ENCODE peak calls at places on chromosomes 16 and 17, in five cellular contexts. W, L, Z, R and S are unnamed samples.

GRCh38 chr17:61817452-61817851 is 45.9 kb downstream of the BRIP1 start:
- DNase-seq in W (no peak), L (no peak), Z (no peak), R (no peak), S (no peak)

GRCh38 chr17:59000022-59000421 is 106.7 kb downstream of the TRIM37 start:
- DNase-seq in W (no peak), L (no peak), Z (no peak), R (no peak), S (no peak)

GRCh38 chr17:7356779-7357178 is 1.8 kb downstream of the TMEM95 start:
- DNase-seq in W (no peak), L (no peak), Z (no peak), R (no peak), S (no peak)

GRCh38 chr16:31664683-31665482 is 137.2 kb downstream of the AHSP start:
- DNase-seq in W (no peak), L (no peak), Z (peak; percentile 16), R (no peak), S (no peak)

GRCh38 chr17:27551701-27552466 is 79.1 kb upstream of the LGALS9 start:
- DNase-seq in W (no peak), L (peak; percentile 65), Z (peak; percentile 38), R (no peak), S (peak; percentile 88)

GRCh38 chr16:64455275-64455674 is 666.6 kb downstream of the CDH11 start:
- DNase-seq in W (no peak), L (no peak), Z (peak; percentile 53), R (no peak), S (no peak)

GRCh38 chr17:81713004-81713555 is 996 bp downstream of the SLC25A10 start:
- DNase-seq in W (no peak), L (no peak), Z (no peak), R (no peak), S (no peak)

GRCh38 chr17:30237296-30238002 is 2.0 kb upstream of the SLC6A4 start:
- DNase-seq in W (no peak), L (no peak), Z (no peak), R (no peak), S (no peak)

GRCh38 chr16:49600976-49601375 is 227.4 kb downstream of the C16orf78 start:
- DNase-seq in W (no peak), L (peak; percentile 5), Z (no peak), R (no peak), S (no peak)

GRCh38 chr16:12187939-12188673 is 211.6 kb downstream of the SNX29 start:
- DNase-seq in W (no peak), L (no peak), Z (no peak), R (no peak), S (no peak)

GRCh38 chr16:87927195-87927562 is 9.2 kb downstream of the CA5A start:
- DNase-seq in W (no peak), L (no peak), Z (no peak), R (no peak), S (peak; percentile 46)

GRCh38 chr16:66137853-66138252 is 228.6 kb upstream of the CDH5 start:
- DNase-seq in W (no peak), L (no peak), Z (no peak), R (no peak), S (no peak)

GRCh38 chr17:43363926-43364285 is 34.9 kb upstream of the ARL4D start:
- DNase-seq in W (no peak), L (no peak), Z (no peak), R (no peak), S (no peak)

GRCh38 chr17:63490858-63491400 is 14.1 kb downstream of the ACE start:
- DNase-seq in W (no peak), L (no peak), Z (no peak), R (no peak), S (no peak)

GRCh38 chr17:70332811-70333210 is 163.5 kb downstream of the KCNJ2 start:
- DNase-seq in W (no peak), L (no peak), Z (no peak), R (no peak), S (no peak)

GRCh38 chr17:80992948-80993624 is 1.4 kb downstream of the CHMP6 start:
- DNase-seq in W (no peak), L (no peak), Z (no peak), R (no peak), S (no peak)

GRCh38 chr17:74325376-74325742 is 667 bp upstream of the KIF19 start:
- DNase-seq in W (no peak), L (no peak), Z (no peak), R (no peak), S (no peak)

GRCh38 chr17:21351366-21352065 is 24.6 kb upstream of the KCNJ12 start:
- DNase-seq in W (no peak), L (no peak), Z (no peak), R (no peak), S (no peak)

GRCh38 chr17:8082312-8082711 is 5.2 kb downstream of the ALOX12B start:
- DNase-seq in W (no peak), L (no peak), Z (no peak), R (no peak), S (no peak)

GRCh38 chr17:35537569-35538209 is at the start of gene SLFN12L:
- DNase-seq in W (no peak), L (no peak), Z (no peak), R (peak; percentile 3), S (no peak)

GRCh38 chr17:73641779-73642580 is 2.3 kb downstream of the SDK2 start:
- DNase-seq in W (no peak), L (no peak), Z (no peak), R (no peak), S (peak; percentile 41)

GRCh38 chr16:4377573-4378146 is 6.0 kb downstream of the VASN start:
- DNase-seq in W (no peak), L (no peak), Z (no peak), R (no peak), S (peak; percentile 67)
- H2BK5ac ChIP-seq in W (peak overlapping the region; percentile 88), L (no peak overlapping the region), Z (peak overlapping the region; percentile 26), R (no peak overlapping the region), S (no peak overlapping the region)

DNA sequence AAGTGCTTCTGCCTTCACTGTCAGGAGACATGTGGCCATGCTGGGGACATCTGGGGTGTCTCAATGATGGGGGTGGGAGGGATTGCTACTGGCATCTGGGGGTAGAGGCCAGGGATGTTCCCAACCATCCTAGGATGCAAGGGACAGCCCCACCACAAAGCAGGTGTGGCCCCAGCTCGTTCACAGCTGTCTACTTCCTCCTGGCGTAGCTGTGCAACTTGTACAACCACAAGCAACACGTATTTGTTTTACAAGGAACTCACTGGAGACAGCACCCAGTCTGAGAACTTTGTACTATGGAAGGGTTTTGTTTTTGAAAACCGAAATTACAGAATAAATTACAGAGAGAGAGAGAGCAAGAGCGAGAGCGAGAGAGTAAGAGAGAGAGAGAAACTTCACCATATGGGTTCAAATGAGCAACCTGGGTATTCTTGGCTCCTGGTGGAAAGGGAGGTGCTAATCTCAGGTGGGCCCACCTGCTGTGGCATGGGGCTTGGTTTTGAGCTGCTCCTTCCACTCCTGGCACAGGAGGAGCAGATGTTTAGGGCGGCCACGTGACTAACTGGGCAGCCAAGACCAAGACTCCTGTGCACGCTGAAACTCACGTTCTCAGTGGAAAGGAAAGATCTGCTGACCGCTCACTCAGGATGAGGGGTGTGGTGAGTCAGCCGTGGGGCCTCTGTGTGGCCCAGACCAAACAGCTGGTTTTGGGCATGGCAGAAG is 17.5 kb upstream of the TNFRSF13B start:
- DNase-seq in W (no peak), L (peak; percentile 25), Z (no peak), R (no peak), S (no peak)
- H2AK5ac ChIP-seq in W (peak overlapping the region; percentile 88), L (no peak overlapping the region), Z (no peak overlapping the region), R (no peak overlapping the region), S (no peak overlapping the region)

GRCh38 chr17:42273474-42274272 is 2.5 kb downstream of the STAT5B start:
- DNase-seq in W (no peak), L (no peak), Z (no peak), R (no peak), S (no peak)
- H3K9ac ChIP-seq in W (no peak overlapping the region), L (no peak overlapping the region), Z (no peak overlapping the region), R (no peak overlapping the region), S (no peak overlapping the region)

DNA sequence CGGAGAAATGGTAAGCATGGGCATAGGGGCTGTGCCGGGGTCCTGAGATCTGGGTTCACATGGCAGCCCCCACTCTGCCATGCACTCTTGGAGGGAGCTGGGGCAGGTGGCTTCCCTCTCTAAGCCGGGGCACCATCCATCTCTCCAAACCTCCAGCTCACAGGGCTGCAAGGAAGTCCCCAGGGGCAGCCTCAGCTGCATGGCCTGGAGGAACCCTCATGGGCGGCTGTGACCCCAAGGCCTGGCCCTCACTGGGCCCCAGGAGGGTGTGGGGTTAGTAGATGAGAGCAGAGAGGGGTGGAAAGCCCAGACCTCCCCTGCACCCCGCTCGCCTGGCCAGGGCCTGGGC is 2.6 kb downstream of the CTRB2 start:
- DNase-seq in W (no peak), L (no peak), Z (no peak), R (no peak), S (no peak)
- H2BK5ac ChIP-seq in W (no peak overlapping the region), L (no peak overlapping the region), Z (no peak overlapping the region), R (no peak overlapping the region), S (no peak overlapping the region)

GRCh38 chr17:67196422-67196821 is 48.6 kb downstream of the HELZ start:
- DNase-seq in W (no peak), L (no peak), Z (no peak), R (no peak), S (no peak)
- H2AK5ac ChIP-seq in W (no peak overlapping the region), L (no peak overlapping the region), Z (no peak overlapping the region), R (no peak overlapping the region), S (no peak overlapping the region)